ENCODE peak calls at places on chromosomes 2 and 18, in seven cellular contexts. W, Y, A, K, C, H and X are unnamed samples.

GRCh38 chr2:85154048-85154753 is 21.0 kb downstream of the TCF7L1 start:
- DNase-seq in W (no peak), Y (no peak), A (peak; percentile 84), K (no peak), C (no peak), H (no peak), X (no peak)

GRCh38 chr2:96245609-96246390 is 20.0 kb downstream of the TMEM127 start:
- DNase-seq in W (peak; percentile 65), Y (no peak), A (peak; percentile 68), K (peak; percentile 59), C (no peak), H (no peak), X (no peak)

GRCh38 chr2:8803658-8804379 is 33.6 kb downstream of the KIDINS220 start:
- DNase-seq in W (peak; percentile 90), Y (no peak), A (peak; percentile 94), K (no peak), C (peak; percentile 55), H (no peak), X (no peak)

GRCh38 chr2:202116686-202117085 is 43.6 kb downstream of the KIAA2012 start:
- DNase-seq in W (no peak), Y (no peak), A (no peak), K (no peak), C (no peak), H (no peak), X (no peak)

GRCh38 chr2:199470672-199471442 is 13.1 kb upstream of the SATB2 start:
- DNase-seq in W (no peak), Y (no peak), A (no peak), K (no peak), C (peak; percentile 26), H (no peak), X (no peak)

GRCh38 chr2:235026649-235027557 is 75.1 kb downstream of the SH3BP4 start:
- DNase-seq in W (no peak), Y (no peak), A (peak; percentile 70), K (peak; percentile 76), C (peak; percentile 90), H (peak; percentile 87), X (no peak)

GRCh38 chr2:96541326-96541725 is 4.8 kb downstream of the ARID5A start:
- DNase-seq in W (no peak), Y (no peak), A (no peak), K (no peak), C (no peak), H (no peak), X (no peak)

GRCh38 chr18:51020536-51020935 is 9.5 kb upstream of the SMAD4 start:
- DNase-seq in W (no peak), Y (no peak), A (no peak), K (no peak), C (no peak), H (peak; percentile 28), X (no peak)

GRCh38 chr18:26729439-26729838 is 136.1 kb downstream of the AQP4 start:
- DNase-seq in W (no peak), Y (no peak), A (no peak), K (no peak), C (no peak), H (no peak), X (no peak)

GRCh38 chr18:78416853-78417252 is 562.8 kb upstream of the SALL3 start:
- DNase-seq in W (no peak), Y (no peak), A (no peak), K (no peak), C (no peak), H (no peak), X (no peak)

GRCh38 chr2:39737661-39738060 is 41.4 kb downstream of the THUMPD2 start:
- DNase-seq in W (peak; percentile 91), Y (no peak), A (peak; percentile 96), K (no peak), C (no peak), H (no peak), X (no peak)

GRCh38 chr2:78992451-78992806 is 33.1 kb upstream of the REG3G start:
- DNase-seq in W (no peak), Y (no peak), A (no peak), K (no peak), C (peak; percentile 13), H (no peak), X (no peak)

GRCh38 chr2:202033317-202034248 is at the start of gene FZD7:
- DNase-seq in W (peak; percentile 84), Y (peak; percentile 90), A (peak; percentile 93), K (peak; percentile 93), C (peak; percentile 94), H (peak; percentile 97), X (peak; percentile 74)

GRCh38 chr2:60439219-60439974 is 114.1 kb downstream of the BCL11A start:
- DNase-seq in W (peak; percentile 11), Y (peak; percentile 17), A (no peak), K (peak; percentile 70), C (peak; percentile 62), H (peak; percentile 79), X (no peak)

GRCh38 chr2:121530210-121530562 is 494 bp upstream of the RNU4ATAC start:
- DNase-seq in W (peak; percentile 63), Y (no peak), A (peak; percentile 81), K (peak; percentile 82), C (peak; percentile 75), H (peak; percentile 88), X (no peak)

GRCh38 chr2:7725132-7725849 is 808.1 kb downstream of the RNF144A start:
- DNase-seq in W (no peak), Y (no peak), A (no peak), K (no peak), C (no peak), H (no peak), X (no peak)

GRCh38 chr2:235116885-235117492 is 165.2 kb downstream of the SH3BP4 start:
- DNase-seq in W (no peak), Y (no peak), A (peak; percentile 36), K (no peak), C (no peak), H (no peak), X (no peak)

GRCh38 chr2:151367571-151367970 is 10.2 kb downstream of the TNFAIP6 start:
- DNase-seq in W (peak; percentile 76), Y (no peak), A (peak; percentile 87), K (no peak), C (no peak), H (no peak), X (no peak)

GRCh38 chr2:103166406-103167324 is 404.8 kb downstream of the TMEM182 start:
- DNase-seq in W (no peak), Y (no peak), A (peak; percentile 2), K (no peak), C (no peak), H (no peak), X (no peak)

GRCh38 chr2:124025349-124025720 is 248 bp downstream of the CNTNAP5 start:
- DNase-seq in W (no peak), Y (no peak), A (no peak), K (no peak), C (no peak), H (no peak), X (no peak)

GRCh38 chr2:134248913-134249312 is 5.0 kb upstream of the MGAT5 start:
- DNase-seq in W (no peak), Y (no peak), A (no peak), K (no peak), C (no peak), H (no peak), X (no peak)

DNA sequence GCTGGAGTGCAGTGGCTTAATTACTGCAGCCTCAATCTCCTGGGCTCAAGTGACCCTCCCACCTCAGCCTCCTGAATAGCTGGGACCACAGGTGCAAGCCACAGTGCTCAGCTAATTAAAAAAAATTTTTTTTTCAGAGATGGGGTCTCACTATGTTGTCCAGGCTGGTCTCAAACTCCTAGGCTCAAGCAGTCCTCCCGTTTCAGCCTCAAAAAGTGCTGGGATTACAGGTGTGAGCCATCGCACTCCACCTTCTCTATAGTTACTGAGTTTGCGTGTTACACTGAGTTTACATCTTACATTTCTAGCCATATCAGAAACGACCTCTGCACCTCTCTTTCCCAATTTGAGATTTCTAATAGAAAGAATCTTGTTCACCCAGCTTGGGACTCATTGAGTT is 53.6 kb upstream of the EML4 start:
- DNase-seq in W (no peak), Y (no peak), A (no peak), K (no peak), C (no peak), H (no peak), X (no peak)
- H3K27ac ChIP-seq in W (no peak overlapping the region), Y (no peak overlapping the region), A (no peak overlapping the region), K (no peak overlapping the region), C (no peak overlapping the region), H (no peak overlapping the region), X (no peak overlapping the region)

GRCh38 chr2:71878626-71879508 is 268.8 kb downstream of the CYP26B1 start:
- DNase-seq in W (no peak), Y (peak; percentile 51), A (no peak), K (no peak), C (no peak), H (no peak), X (no peak)
- H3K27ac ChIP-seq in W (no peak overlapping the region), Y (no peak overlapping the region), A (no peak overlapping the region), K (no peak overlapping the region), C (no peak overlapping the region), H (no peak overlapping the region), X (no peak overlapping the region)

GRCh38 chr18:75204978-75205759 is 3.8 kb downstream of the PTGR3 start:
- DNase-seq in W (no peak), Y (no peak), A (no peak), K (no peak), C (no peak), H (no peak), X (no peak)

GRCh38 chr18:75201936-75202335 is 7.0 kb downstream of the PTGR3 start:
- DNase-seq in W (no peak), Y (no peak), A (no peak), K (no peak), C (no peak), H (no peak), X (no peak)

GRCh38 chr18:75202976-75203375 is 6.0 kb downstream of the PTGR3 start:
- DNase-seq in W (no peak), Y (no peak), A (no peak), K (no peak), C (no peak), H (no peak), X (no peak)

GRCh38 chr18:75204262-75204977 is 4.5 kb downstream of the PTGR3 start:
- DNase-seq in W (no peak), Y (no peak), A (peak; percentile 41), K (peak; percentile 60), C (peak; percentile 31), H (peak; percentile 79), X (no peak)

DNA sequence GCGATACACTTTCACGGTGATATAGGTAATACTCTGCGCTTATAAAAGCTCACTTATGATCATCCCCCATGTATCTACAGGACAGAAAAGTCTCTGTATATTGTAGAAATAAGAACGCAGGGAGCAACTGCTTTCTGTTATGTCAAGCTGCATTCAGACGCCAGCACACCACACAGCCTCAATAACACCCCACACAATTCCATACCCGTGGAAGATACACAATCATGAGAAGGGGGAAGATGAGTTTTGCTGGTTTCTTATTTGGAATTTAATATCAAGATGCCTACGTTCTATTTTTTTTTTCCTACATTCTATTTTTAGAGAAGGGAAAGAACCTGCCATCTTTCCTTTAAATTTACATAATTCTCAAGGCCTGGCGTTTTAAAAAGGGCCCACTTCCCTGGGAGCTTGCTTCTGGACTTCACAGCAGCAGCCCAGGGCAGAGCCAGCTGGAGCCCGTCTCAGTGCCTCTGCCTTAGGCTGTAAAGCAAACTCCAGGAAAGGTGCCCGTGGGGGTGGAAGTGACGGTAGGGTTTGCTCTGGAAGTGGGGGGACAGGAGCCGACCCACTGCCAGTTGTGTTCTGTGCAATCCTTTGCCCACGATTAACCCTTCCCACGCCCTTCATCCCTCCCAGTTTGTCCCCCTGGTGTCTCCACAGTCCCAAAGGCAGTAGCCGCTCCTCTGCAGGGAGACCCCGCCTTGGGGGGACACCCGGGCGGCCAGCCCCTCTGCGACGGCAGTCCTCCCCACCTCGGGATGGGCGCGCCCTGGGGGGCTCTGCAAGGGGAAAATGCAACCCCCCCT is 5.3 kb downstream of the PTGR3 start:
- DNase-seq in W (no peak), Y (no peak), A (no peak), K (no peak), C (no peak), H (peak; percentile 65), X (no peak)
- H3K27ac ChIP-seq in W (no peak overlapping the region), Y (no peak overlapping the region), A (peak overlapping the region; percentile 48), K (peak overlapping the region; percentile 31), C (peak overlapping the region; percentile 98), H (no peak overlapping the region), X (no peak overlapping the region)

GRCh38 chr2:221554769-221555510 is 17.2 kb downstream of the EPHA4 start:
- DNase-seq in W (peak; percentile 6), Y (no peak), A (peak; percentile 64), K (no peak), C (no peak), H (no peak), X (no peak)
- H3K27ac ChIP-seq in W (no peak overlapping the region), Y (no peak overlapping the region), A (no peak overlapping the region), K (no peak overlapping the region), C (no peak overlapping the region), H (peak overlapping the region; percentile 61), X (no peak overlapping the region)